ENCODE peak calls at places on chromosomes 6 and 20, in nine cellular contexts. One of them, this sample, is unnamed.

GRCh38 chr20:24303393-24303792 is 166.0 kb upstream of the SYNDIG1 start:
- DNase-seq in NB4: peak; percentile 11
- DNase-seq in mesothelial cell of epicardium: no peak
- DNase-seq in A549: no peak
- DNase-seq in breast epithelium: no peak
- DNase-seq in H9: no peak
- DNase-seq in CD8-positive, alpha-beta T cell: no peak
- DNase-seq in colonic mucosa: no peak
- DNase-seq in hepatocyte: peak; percentile 16
- DNase-seq in this sample: no peak

GRCh38 chr6:3501826-3502505 is 45.1 kb upstream of the SLC22A23 start:
- DNase-seq in hepatocyte: no peak
- DNase-seq in breast epithelium: no peak
- DNase-seq in H9: no peak
- DNase-seq in NB4: no peak
- DNase-seq in mesothelial cell of epicardium: no peak
- DNase-seq in CD8-positive, alpha-beta T cell: no peak
- DNase-seq in A549: no peak
- DNase-seq in colonic mucosa: no peak
- DNase-seq in this sample: no peak

GRCh38 chr6:95601133-95601532 is 23.8 kb downstream of the MANEA start:
- DNase-seq in colonic mucosa: no peak
- DNase-seq in hepatocyte: no peak
- DNase-seq in breast epithelium: no peak
- DNase-seq in mesothelial cell of epicardium: no peak
- DNase-seq in A549: no peak
- DNase-seq in NB4: no peak
- DNase-seq in CD8-positive, alpha-beta T cell: no peak
- DNase-seq in H9: no peak
- DNase-seq in this sample: no peak

GRCh38 chr6:28585335-28585734 is 59.7 kb downstream of the GPX5 start:
- DNase-seq in A549: no peak
- DNase-seq in NB4: peak; percentile 22
- DNase-seq in hepatocyte: peak; percentile 59
- DNase-seq in mesothelial cell of epicardium: no peak
- DNase-seq in CD8-positive, alpha-beta T cell: no peak
- DNase-seq in breast epithelium: no peak
- DNase-seq in H9: no peak
- DNase-seq in colonic mucosa: no peak
- DNase-seq in this sample: no peak

GRCh38 chr6:12962995-12963394 is 246.4 kb downstream of the PHACTR1 start:
- DNase-seq in hepatocyte: no peak
- DNase-seq in mesothelial cell of epicardium: no peak
- DNase-seq in colonic mucosa: no peak
- DNase-seq in A549: no peak
- DNase-seq in CD8-positive, alpha-beta T cell: no peak
- DNase-seq in NB4: peak; percentile 67
- DNase-seq in breast epithelium: no peak
- DNase-seq in H9: no peak
- DNase-seq in this sample: no peak

GRCh38 chr6:46437671-46438221 is 53.5 kb downstream of the RCAN2 start:
- DNase-seq in NB4: no peak
- DNase-seq in A549: no peak
- DNase-seq in hepatocyte: no peak
- DNase-seq in mesothelial cell of epicardium: no peak
- DNase-seq in CD8-positive, alpha-beta T cell: no peak
- DNase-seq in colonic mucosa: no peak
- DNase-seq in H9: no peak
- DNase-seq in breast epithelium: no peak
- DNase-seq in this sample: no peak

GRCh38 chr6:118535176-118535844 is 12.8 kb upstream of the PLN start:
- DNase-seq in breast epithelium: no peak
- DNase-seq in colonic mucosa: no peak
- DNase-seq in CD8-positive, alpha-beta T cell: no peak
- DNase-seq in mesothelial cell of epicardium: no peak
- DNase-seq in NB4: no peak
- DNase-seq in hepatocyte: no peak
- DNase-seq in H9: no peak
- DNase-seq in A549: no peak
- DNase-seq in this sample: no peak

GRCh38 chr6:99813565-99813964 is 180.5 kb downstream of the MCHR2 start:
- DNase-seq in breast epithelium: no peak
- DNase-seq in H9: no peak
- DNase-seq in mesothelial cell of epicardium: no peak
- DNase-seq in A549: no peak
- DNase-seq in hepatocyte: no peak
- DNase-seq in CD8-positive, alpha-beta T cell: no peak
- DNase-seq in colonic mucosa: no peak
- DNase-seq in NB4: no peak
- DNase-seq in this sample: no peak

GRCh38 chr6:31580807-31581437 is 1.3 kb downstream of the LTB start:
- DNase-seq in colonic mucosa: peak; percentile 88
- DNase-seq in mesothelial cell of epicardium: peak; percentile 95
- DNase-seq in A549: peak; percentile 68
- DNase-seq in breast epithelium: peak; percentile 85
- DNase-seq in hepatocyte: peak; percentile 92
- DNase-seq in NB4: peak; percentile 93
- DNase-seq in H9: peak; percentile 90
- DNase-seq in CD8-positive, alpha-beta T cell: peak; percentile 94
- DNase-seq in this sample: peak; percentile 94

GRCh38 chr20:59945175-59945574 is 5.0 kb downstream of the FAM217B start:
- DNase-seq in colonic mucosa: no peak
- DNase-seq in CD8-positive, alpha-beta T cell: no peak
- DNase-seq in A549: no peak
- DNase-seq in hepatocyte: no peak
- DNase-seq in breast epithelium: no peak
- DNase-seq in H9: no peak
- DNase-seq in mesothelial cell of epicardium: no peak
- DNase-seq in NB4: no peak
- DNase-seq in this sample: no peak

GRCh38 chr20:33518071-33518470 is 28.2 kb downstream of the CBFA2T2 start:
- DNase-seq in hepatocyte: no peak
- DNase-seq in A549: no peak
- DNase-seq in colonic mucosa: no peak
- DNase-seq in NB4: no peak
- DNase-seq in mesothelial cell of epicardium: no peak
- DNase-seq in breast epithelium: no peak
- DNase-seq in CD8-positive, alpha-beta T cell: no peak
- DNase-seq in H9: no peak
- DNase-seq in this sample: no peak

GRCh38 chr20:25000268-25000801 is 7.8 kb upstream of the APMAP start:
- DNase-seq in A549: peak; percentile 24
- DNase-seq in NB4: peak; percentile 19
- DNase-seq in breast epithelium: peak; percentile 84
- DNase-seq in mesothelial cell of epicardium: peak; percentile 71
- DNase-seq in colonic mucosa: peak; percentile 38
- DNase-seq in CD8-positive, alpha-beta T cell: no peak
- DNase-seq in H9: peak; percentile 8
- DNase-seq in hepatocyte: peak; percentile 55
- DNase-seq in this sample: no peak

GRCh38 chr20:58433759-58434158 is 44.7 kb downstream of the VAPB start:
- DNase-seq in breast epithelium: no peak
- DNase-seq in colonic mucosa: peak; percentile 33
- DNase-seq in NB4: no peak
- DNase-seq in CD8-positive, alpha-beta T cell: no peak
- DNase-seq in H9: no peak
- DNase-seq in mesothelial cell of epicardium: no peak
- DNase-seq in A549: no peak
- DNase-seq in hepatocyte: peak; percentile 31
- DNase-seq in this sample: no peak

GRCh38 chr20:50876816-50877215 is 54.4 kb downstream of the ADNP start:
- DNase-seq in colonic mucosa: no peak
- DNase-seq in mesothelial cell of epicardium: no peak
- DNase-seq in H9: no peak
- DNase-seq in breast epithelium: peak; percentile 33
- DNase-seq in hepatocyte: no peak
- DNase-seq in A549: no peak
- DNase-seq in NB4: no peak
- DNase-seq in CD8-positive, alpha-beta T cell: no peak
- DNase-seq in this sample: no peak
- TF ChIP-seq CTCF in colonic mucosa: no peak
- TF ChIP-seq CTCF in mesothelial cell of epicardium: no peak
- TF ChIP-seq CTCF in H9: no peak
- TF ChIP-seq CTCF in breast epithelium: no peak
- TF ChIP-seq CTCF in hepatocyte: no peak
- TF ChIP-seq CTCF in A549: no peak
- TF ChIP-seq CTCF in NB4: no peak
- TF ChIP-seq CTCF in CD8-positive, alpha-beta T cell: no peak
- TF ChIP-seq CTCF in this sample: no peak

DNA sequence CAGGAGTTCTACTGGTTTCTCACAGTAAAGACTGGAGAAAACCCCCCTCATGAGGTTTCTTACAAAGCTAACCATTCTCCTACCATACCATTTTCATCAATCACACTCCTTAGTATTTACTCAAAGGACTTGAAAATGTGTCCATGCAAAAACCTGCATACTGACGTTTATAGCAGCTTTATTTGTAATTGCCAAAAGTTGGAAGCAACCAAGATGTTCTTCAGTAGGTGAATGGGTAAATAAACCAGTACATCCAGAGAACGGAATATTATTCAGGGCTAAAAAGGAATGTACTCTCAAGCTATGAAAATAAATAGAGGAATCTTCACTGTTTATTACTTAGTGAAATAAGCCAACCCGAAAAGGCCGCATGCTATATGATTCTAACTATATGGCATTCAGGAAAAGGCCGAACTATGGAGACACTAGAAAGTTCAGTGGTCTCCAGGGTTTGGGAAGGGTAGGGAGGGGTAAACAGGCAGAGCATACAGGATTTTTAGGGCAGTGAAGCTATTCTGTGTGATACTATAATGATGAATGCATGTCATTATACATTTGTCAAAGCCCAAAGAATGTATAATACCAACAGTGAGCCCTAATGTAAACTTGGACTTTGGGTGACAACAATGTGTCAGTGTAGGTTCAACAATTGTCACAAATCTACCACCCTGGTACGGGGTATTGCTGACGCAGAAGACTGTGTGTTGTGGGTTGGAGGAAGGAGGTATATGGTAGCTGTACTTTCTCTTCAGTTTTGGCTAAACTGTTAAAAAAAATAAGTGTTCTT is 50.6 kb downstream of the SNX5 start:
- DNase-seq in breast epithelium: no peak
- DNase-seq in CD8-positive, alpha-beta T cell: no peak
- DNase-seq in A549: no peak
- DNase-seq in H9: no peak
- DNase-seq in colonic mucosa: peak; percentile 12
- DNase-seq in mesothelial cell of epicardium: no peak
- DNase-seq in hepatocyte: no peak
- DNase-seq in NB4: no peak
- DNase-seq in this sample: no peak
- TF ChIP-seq CTCF in breast epithelium: no peak
- TF ChIP-seq CTCF in CD8-positive, alpha-beta T cell: no peak
- TF ChIP-seq CTCF in A549: no peak
- TF ChIP-seq CTCF in H9: no peak
- TF ChIP-seq CTCF in colonic mucosa: no peak
- TF ChIP-seq CTCF in mesothelial cell of epicardium: no peak
- TF ChIP-seq CTCF in hepatocyte: no peak
- TF ChIP-seq CTCF in NB4: no peak
- TF ChIP-seq CTCF in this sample: no peak

DNA sequence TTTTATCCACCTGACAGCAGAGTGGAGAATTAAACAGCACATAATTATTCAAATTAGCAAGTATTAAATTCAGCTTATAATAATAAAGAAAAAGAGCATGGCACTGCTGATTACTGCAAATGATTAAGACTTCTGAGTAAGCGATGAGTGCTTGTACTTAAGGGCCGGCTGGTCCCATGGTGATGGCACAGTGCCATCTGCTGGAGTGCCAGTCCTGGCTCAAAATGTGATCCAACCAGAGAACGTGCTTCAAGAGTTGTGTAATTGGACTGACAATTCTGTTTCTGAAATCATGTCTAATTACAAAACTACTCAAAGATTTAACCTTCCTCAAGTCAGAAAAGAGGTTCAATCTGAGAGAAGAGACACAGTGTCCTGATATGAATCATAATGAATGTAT is 181.6 kb upstream of the RGS17 start:
- DNase-seq in mesothelial cell of epicardium: no peak
- DNase-seq in CD8-positive, alpha-beta T cell: peak; percentile 11
- DNase-seq in breast epithelium: no peak
- DNase-seq in H9: peak; percentile 55
- DNase-seq in colonic mucosa: peak; percentile 35
- DNase-seq in hepatocyte: peak; percentile 52
- DNase-seq in A549: peak; percentile 14
- DNase-seq in NB4: peak; percentile 62
- DNase-seq in this sample: peak; percentile 57
- TF ChIP-seq CTCF in mesothelial cell of epicardium: no peak
- TF ChIP-seq CTCF in CD8-positive, alpha-beta T cell: no peak
- TF ChIP-seq CTCF in breast epithelium: no peak
- TF ChIP-seq CTCF in H9: peak; percentile 76
- TF ChIP-seq CTCF in colonic mucosa: peak; percentile 38
- TF ChIP-seq CTCF in hepatocyte: peak; percentile 44
- TF ChIP-seq CTCF in A549: peak; percentile 70
- TF ChIP-seq CTCF in NB4: peak; percentile 76
- TF ChIP-seq CTCF in this sample: no peak

GRCh38 chr6:116971959-116972358 is 94.9 kb downstream of the RFX6 start:
- DNase-seq in hepatocyte: peak; percentile 61
- DNase-seq in CD8-positive, alpha-beta T cell: no peak
- DNase-seq in H9: no peak
- DNase-seq in colonic mucosa: peak; percentile 56
- DNase-seq in NB4: peak; percentile 66
- DNase-seq in mesothelial cell of epicardium: no peak
- DNase-seq in breast epithelium: no peak
- DNase-seq in A549: peak; percentile 13
- DNase-seq in this sample: no peak
- TF ChIP-seq CTCF in hepatocyte: peak; percentile 79
- TF ChIP-seq CTCF in CD8-positive, alpha-beta T cell: peak; percentile 37
- TF ChIP-seq CTCF in H9: peak; percentile 82
- TF ChIP-seq CTCF in colonic mucosa: peak; percentile 57
- TF ChIP-seq CTCF in NB4: peak; percentile 62
- TF ChIP-seq CTCF in mesothelial cell of epicardium: peak; percentile 82
- TF ChIP-seq CTCF in breast epithelium: no peak
- TF ChIP-seq CTCF in A549: peak; percentile 59
- TF ChIP-seq CTCF in this sample: peak; percentile 80

DNA sequence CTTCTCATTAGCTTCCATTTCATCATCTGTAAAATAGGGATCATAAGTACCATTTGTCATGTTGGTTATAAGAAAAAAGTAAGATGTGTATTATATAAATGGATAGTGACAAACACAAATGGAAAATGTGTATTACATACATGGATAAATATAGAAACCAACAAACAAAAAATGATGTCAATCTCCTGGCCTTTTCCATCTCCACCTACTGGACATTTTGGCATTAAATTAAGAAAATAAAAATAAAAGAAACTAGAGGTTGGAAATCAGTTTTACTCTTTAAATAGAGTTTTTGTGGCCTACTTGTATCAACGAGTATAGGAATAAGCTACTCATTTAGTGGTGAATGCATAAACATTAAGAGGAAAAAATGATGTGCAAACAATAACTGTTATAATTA is 67.5 kb upstream of the THEMIS start:
- DNase-seq in H9: no peak
- DNase-seq in breast epithelium: no peak
- DNase-seq in mesothelial cell of epicardium: no peak
- DNase-seq in NB4: no peak
- DNase-seq in colonic mucosa: no peak
- DNase-seq in hepatocyte: no peak
- DNase-seq in A549: no peak
- DNase-seq in CD8-positive, alpha-beta T cell: no peak
- DNase-seq in this sample: no peak
- TF ChIP-seq CTCF in H9: no peak
- TF ChIP-seq CTCF in breast epithelium: no peak
- TF ChIP-seq CTCF in mesothelial cell of epicardium: peak; percentile 47
- TF ChIP-seq CTCF in NB4: no peak
- TF ChIP-seq CTCF in colonic mucosa: no peak
- TF ChIP-seq CTCF in hepatocyte: no peak
- TF ChIP-seq CTCF in A549: no peak
- TF ChIP-seq CTCF in CD8-positive, alpha-beta T cell: no peak
- TF ChIP-seq CTCF in this sample: peak; percentile 26

GRCh38 chr20:63955846-63956663 is at the start of gene UCKL1:
- DNase-seq in hepatocyte: peak; percentile 96
- DNase-seq in mesothelial cell of epicardium: peak; percentile 91
- DNase-seq in A549: peak; percentile 81
- DNase-seq in NB4: peak; percentile 95
- DNase-seq in breast epithelium: peak; percentile 90
- DNase-seq in H9: peak; percentile 83
- DNase-seq in CD8-positive, alpha-beta T cell: peak; percentile 88
- DNase-seq in colonic mucosa: peak; percentile 91
- DNase-seq in this sample: peak; percentile 94
- TF ChIP-seq CTCF in hepatocyte: no peak
- TF ChIP-seq CTCF in mesothelial cell of epicardium: no peak
- TF ChIP-seq CTCF in A549: no peak
- TF ChIP-seq CTCF in NB4: no peak
- TF ChIP-seq CTCF in breast epithelium: no peak
- TF ChIP-seq CTCF in H9: no peak
- TF ChIP-seq CTCF in CD8-positive, alpha-beta T cell: no peak
- TF ChIP-seq CTCF in colonic mucosa: no peak
- TF ChIP-seq CTCF in this sample: no peak

This sample was measured in glutamatergic neuron.